ENCODE peak calls at places on chromosomes 1 and 21, in six cellular contexts. I is lower lobe of right lung, D is brain microvascular endothelial cell, O is right atrium auricular region, H is left ventricle myocardium inferior, K is breast epithelium. J is an unnamed sample.

GRCh38 chr1:84247425-84248220 is 53.9 kb upstream of the SAMD13 start:
- DNase-seq in K (no peak), O (no peak), H (no peak), I (no peak), D (peak; percentile 97), J (no peak)

GRCh38 chr1:166166400-166166699 is 451 bp downstream of the FAM78B start:
- DNase-seq in H (no peak), I (no peak), D (no peak), O (no peak), K (no peak), J (no peak)

GRCh38 chr1:227131193-227131592 is 187.1 kb downstream of the CDC42BPA start:
- DNase-seq in K (no peak), H (no peak), D (peak; percentile 17), O (no peak), I (no peak), J (no peak)

GRCh38 chr1:100164702-100165101 is 13.4 kb downstream of the LRRC39 start:
- DNase-seq in K (no peak), I (no peak), D (no peak), O (no peak), H (no peak), J (no peak)

GRCh38 chr1:29120955-29121485 is 2.7 kb downstream of the TMEM200B start:
- DNase-seq in H (peak; percentile 20), D (no peak), I (peak; percentile 63), K (no peak), O (no peak), J (peak; percentile 46)

GRCh38 chr1:76124196-76124595 is 49.6 kb downstream of the ST6GALNAC3 start:
- DNase-seq in O (no peak), K (no peak), D (no peak), H (no peak), I (no peak), J (no peak)

GRCh38 chr1:175976865-175977642 is 230.0 kb downstream of the COP1 start:
- DNase-seq in O (no peak), I (no peak), H (no peak), K (no peak), D (no peak), J (no peak)

GRCh38 chr21:32328595-32328994 is 29.9 kb downstream of the MRAP start:
- DNase-seq in I (no peak), O (no peak), K (no peak), H (no peak), D (no peak), J (no peak)

GRCh38 chr1:6600410-6601048 is 2.1 kb downstream of the KLHL21 start:
- DNase-seq in D (no peak), H (no peak), I (no peak), O (no peak), K (no peak), J (no peak)

GRCh38 chr1:50438945-50439344 is 15.7 kb upstream of the DMRTA2 start:
- DNase-seq in K (no peak), D (no peak), O (no peak), I (no peak), H (no peak), J (no peak)

GRCh38 chr1:64072089-64072835 is 131.2 kb upstream of the UBE2U start:
- DNase-seq in H (no peak), D (no peak), I (no peak), K (no peak), O (no peak), J (no peak)

DNA sequence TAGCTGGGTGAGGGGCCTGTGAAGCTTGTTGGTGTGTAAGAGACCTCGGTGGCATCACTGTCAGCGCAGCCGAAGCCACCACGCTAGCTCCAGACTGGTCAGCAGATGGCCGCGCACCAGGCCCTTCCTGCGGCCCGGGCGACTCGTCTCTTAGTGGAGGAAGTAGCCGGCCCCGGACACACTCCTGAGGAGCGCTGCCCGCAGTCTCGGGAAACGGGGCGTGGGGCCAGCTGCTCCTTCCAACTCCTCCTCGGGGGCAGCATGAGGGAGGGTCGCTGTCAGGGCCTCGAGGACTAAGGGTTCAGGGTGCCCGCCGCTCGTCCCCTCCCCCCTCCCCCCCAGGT is 20.4 kb downstream of the H3-3A start:
- DNase-seq in I (peak; percentile 83), O (peak; percentile 68), H (peak; percentile 69), D (peak; percentile 36), K (peak; percentile 58), J (no peak)
- TF ChIP-seq CTCF in I (no peak), O (no peak), H (no peak), D (no peak), K (no peak), J (no peak)

GRCh38 chr1:236133802-236134201 is 8.5 kb upstream of the GPR137B start:
- DNase-seq in I (no peak), O (no peak), H (no peak), D (no peak), K (no peak), J (no peak)

GRCh38 chr1:236141447-236142357 is 637 bp upstream of the GPR137B start:
- DNase-seq in K (no peak), D (peak; percentile 29), O (no peak), H (no peak), I (no peak), J (no peak)

GRCh38 chr1:236139495-236139894 is 2.8 kb upstream of the GPR137B start:
- DNase-seq in K (no peak), I (no peak), H (no peak), D (no peak), O (no peak), J (no peak)

GRCh38 chr1:236140705-236141446 is 1.5 kb upstream of the GPR137B start:
- DNase-seq in K (no peak), D (no peak), I (no peak), H (no peak), O (no peak), J (no peak)

GRCh38 chr1:236137285-236137852 is 5.0 kb upstream of the GPR137B start:
- DNase-seq in H (no peak), D (no peak), O (no peak), I (no peak), K (no peak), J (no peak)
- H3K27me3 ChIP-seq in H (peaks cover 17% of the 10 kb centered on the region), D (peaks cover 12% of the 10 kb centered on the region), O (no peaks in the 10 kb centered on the region), I (peaks cover 13% of the 10 kb centered on the region), K (no peaks in the 10 kb centered on the region), J (peaks cover 29% of the 10 kb centered on the region)

GRCh38 chr1:235946570-235946981 is 79.9 kb upstream of the LYST start:
- DNase-seq in O (no peak), D (peak; percentile 74), K (no peak), H (no peak), I (no peak), J (no peak)
- TF ChIP-seq CTCF in O (peak; percentile 40), D (peak; percentile 54), K (no peak), H (peak; percentile 30), I (peak; percentile 32), J (no peak)

DNA sequence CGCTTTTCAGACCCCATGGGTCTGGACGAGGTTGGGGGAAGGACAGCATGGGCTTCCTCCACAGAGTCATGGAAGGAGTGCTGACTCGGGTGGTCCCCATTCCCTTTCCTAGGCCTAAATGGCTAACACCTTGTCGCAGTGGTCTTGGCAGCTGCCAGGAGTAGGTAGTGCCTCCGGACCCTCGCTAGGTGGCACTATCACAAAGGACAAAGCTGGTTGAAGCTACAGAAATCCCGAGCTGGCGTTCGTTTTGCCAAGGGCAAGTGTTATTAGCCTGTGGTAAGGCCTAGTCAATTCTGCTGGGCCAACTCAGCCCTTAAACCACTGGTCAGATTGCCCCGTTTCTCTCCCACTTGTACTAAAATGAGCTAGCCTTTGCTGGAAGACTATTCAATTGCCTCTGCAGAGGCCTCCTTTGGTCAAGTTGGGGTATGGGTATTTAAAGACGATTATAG is 1.1 kb upstream of the UBE2Q1 start:
- DNase-seq in I (peak; percentile 86), D (peak; percentile 87), H (peak; percentile 77), O (peak; percentile 95), K (peak; percentile 90), J (peak; percentile 68)
- H3K27me3 ChIP-seq in I (no peaks in the 10 kb centered on the region), D (no peaks in the 10 kb centered on the region), H (no peaks in the 10 kb centered on the region), O (no peaks in the 10 kb centered on the region), K (no peaks in the 10 kb centered on the region), J (no peaks in the 10 kb centered on the region)

J was measured in CD4-positive, alpha-beta T cell.